ENCODE peak calls at places on chromosomes 6 and 20, in nine cellular contexts. N, I, W, S, K, V, D, L and X are unnamed samples.

GRCh38 chr20:33499347-33499746 is 9.5 kb downstream of the CBFA2T2 start:
- DNase-seq in K (no peak), D (no peak), S (no peak), L (no peak), V (no peak), I (no peak), N (no peak), W (no peak), X (no peak)

GRCh38 chr20:45407067-45407745 is 883 bp upstream of the DBNDD2 start:
- DNase-seq in N (no peak), K (peak), S (no peak), W (no peak), V (peak), L (peak), I (no peak), D (peak), X (no peak)

GRCh38 chr6:111615916-111616612 is 10.4 kb upstream of the TRAF3IP2 start:
- DNase-seq in N (no peak), W (no peak), I (no peak), D (no peak), K (no peak), S (no peak), V (no peak), L (peak), X (peak)

GRCh38 chr20:23869520-23869919 is 10.0 kb downstream of the CST5 start:
- DNase-seq in I (no peak), N (no peak), V (no peak), W (no peak), L (no peak), S (no peak), D (no peak), K (no peak), X (no peak)

GRCh38 chr6:107511410-107512070 is 21.6 kb downstream of the SOBP start:
- DNase-seq in D (peak), L (no peak), I (no peak), N (no peak), K (no peak), V (no peak), W (no peak), S (no peak), X (no peak)

GRCh38 chr6:30684386-30685156 is 1.9 kb downstream of the PPP1R18 start:
- DNase-seq in W (no peak), S (no peak), K (no peak), D (peak), I (no peak), N (peak), V (no peak), L (peak), X (peak)

GRCh38 chr20:58650776-58651547 is at the start of gene STX16:
- DNase-seq in K (peak), S (peak), L (peak), D (peak), W (peak), I (no peak), V (peak), N (peak), X (peak)

GRCh38 chr6:146955570-146955969 is 248.6 kb upstream of the STXBP5 start:
- DNase-seq in N (no peak), V (no peak), L (no peak), W (no peak), I (no peak), D (no peak), S (no peak), K (no peak), X (no peak)

GRCh38 chr6:17959317-17959716 is 28.1 kb downstream of the KIF13A start:
- DNase-seq in W (no peak), K (no peak), I (no peak), L (no peak), D (no peak), S (peak), V (no peak), N (no peak), X (no peak)

GRCh38 chr6:75203721-75204120 is 2.1 kb downstream of the COL12A1 start:
- DNase-seq in K (no peak), S (no peak), N (no peak), I (no peak), V (no peak), W (no peak), L (no peak), D (peak), X (no peak)

GRCh38 chr6:140051521-140052455 is 677.3 kb upstream of the CITED2 start:
- DNase-seq in K (no peak), D (no peak), N (no peak), I (no peak), L (no peak), W (peak), S (peak), V (no peak), X (peak)

GRCh38 chr6:101011165-101011564 is 130.0 kb upstream of the ASCC3 start:
- DNase-seq in N (peak), L (peak), K (no peak), V (peak), S (no peak), I (no peak), D (no peak), W (no peak), X (peak)

GRCh38 chr20:62294516-62294915 is 8.3 kb upstream of the ADRM1 start:
- DNase-seq in N (no peak), K (no peak), S (no peak), L (no peak), D (no peak), W (no peak), V (no peak), I (no peak), X (no peak)

GRCh38 chr6:89272611-89273010 is 42.5 kb downstream of the GABRR2 start:
- DNase-seq in N (no peak), V (no peak), W (no peak), D (no peak), K (no peak), I (no peak), L (no peak), S (no peak), X (no peak)

GRCh38 chr6:38901802-38902522 is 146.6 kb upstream of the GLP1R start:
- DNase-seq in S (no peak), L (no peak), W (no peak), D (no peak), K (no peak), V (no peak), I (no peak), N (no peak), X (no peak)

GRCh38 chr20:62286493-62287064 is 16.2 kb upstream of the ADRM1 start:
- DNase-seq in N (no peak), D (no peak), S (no peak), L (no peak), V (no peak), I (no peak), K (no peak), W (no peak), X (no peak)

GRCh38 chr6:66429220-66429619 is 722.2 kb upstream of the EYS start:
- DNase-seq in N (no peak), I (no peak), K (no peak), S (no peak), V (no peak), D (no peak), W (no peak), L (no peak), X (peak)

GRCh38 chr6:106823732-106824351 is 150.7 kb downstream of the CD24 start:
- DNase-seq in K (peak), S (no peak), L (peak), N (no peak), W (no peak), I (no peak), D (no peak), V (peak), X (no peak)

GRCh38 chr20:14622796-14623195 is 285.4 kb upstream of the FLRT3 start:
- DNase-seq in W (peak), L (no peak), K (peak), V (peak), N (no peak), D (no peak), I (peak), S (no peak), X (peak)

GRCh38 chr6:135114355-135115145 is 59.9 kb upstream of the HBS1L start:
- DNase-seq in L (no peak), I (no peak), W (no peak), K (no peak), S (no peak), V (no peak), D (no peak), N (no peak), X (no peak)

GRCh38 chr6:135832186-135832585 is 19.3 kb upstream of the PDE7B start:
- DNase-seq in K (no peak), L (no peak), I (no peak), D (no peak), W (no peak), N (no peak), V (no peak), S (no peak), X (no peak)

GRCh38 chr20:49287555-49288249 is 9.8 kb upstream of the ZNFX1 start:
- DNase-seq in N (no peak), V (no peak), L (no peak), W (peak), D (no peak), I (no peak), S (no peak), K (no peak), X (peak)

GRCh38 chr20:12166053-12166717 is 248.5 kb downstream of the BTBD3 start:
- DNase-seq in D (no peak), V (no peak), I (peak), L (peak), W (peak), N (no peak), K (peak), S (peak), X (peak)

GRCh38 chr20:51529758-51530157 is 12.8 kb downstream of the NFATC2 start:
- DNase-seq in V (no peak), K (no peak), S (no peak), N (peak), I (no peak), W (no peak), D (no peak), L (peak), X (no peak)

GRCh38 chr6:155340464-155341129 is 26.3 kb upstream of the TFB1M start:
- DNase-seq in D (no peak), I (no peak), W (peak), K (no peak), L (no peak), N (no peak), S (peak), V (peak), X (peak)

GRCh38 chr6:150289454-150290071 is 79.2 kb upstream of the IYD start:
- DNase-seq in W (no peak), L (no peak), N (no peak), S (no peak), D (no peak), V (no peak), I (no peak), K (no peak), X (no peak)

GRCh38 chr6:19836799-19837510 is at the start of gene ID4:
- DNase-seq in N (no peak), L (peak), D (peak), S (peak), W (peak), I (peak), K (peak), V (peak), X (peak)

GRCh38 chr20:58160451-58161051 is 67.9 kb downstream of the ANKRD60 start:
- DNase-seq in W (peak), L (no peak), V (no peak), N (no peak), K (no peak), I (no peak), D (peak), S (no peak), X (peak)

GRCh38 chr6:1701668-1702353 is 92.1 kb downstream of the FOXC1 start:
- DNase-seq in I (no peak), W (no peak), L (no peak), N (no peak), K (peak), D (peak), V (no peak), S (peak), X (peak)

GRCh38 chr6:112600168-112600567 is 253.0 kb downstream of the RFPL4B start:
- DNase-seq in K (no peak), S (no peak), N (no peak), D (no peak), L (no peak), V (no peak), I (no peak), W (no peak), X (peak)

GRCh38 chr20:19917110-19917509 is 100.1 kb upstream of the NAA20 start:
- DNase-seq in V (no peak), W (no peak), L (no peak), N (no peak), D (no peak), K (no peak), I (no peak), S (no peak), X (no peak)

GRCh38 chr6:118784641-118785164 is 109.2 kb upstream of the ASF1A start:
- DNase-seq in K (no peak), S (no peak), I (no peak), W (no peak), L (no peak), V (no peak), D (no peak), N (no peak), X (no peak)

GRCh38 chr6:160102956-160103824 is 18.4 kb upstream of the SLC22A1 start:
- DNase-seq in N (peak), D (peak), S (no peak), V (peak), K (no peak), W (no peak), I (no peak), L (peak), X (no peak)

GRCh38 chr6:69789573-69789972 is 7.2 kb downstream of the LMBRD1 start:
- DNase-seq in S (no peak), I (no peak), N (no peak), D (no peak), V (no peak), K (no peak), W (no peak), L (no peak), X (no peak)

GRCh38 chr6:33914519-33915120 is 110.8 kb upstream of the MLN start:
- DNase-seq in V (no peak), W (no peak), I (no peak), S (no peak), N (peak), D (no peak), K (no peak), L (peak), X (no peak)

GRCh38 chr6:32973144-32973854 is 4.9 kb downstream of the BRD2 start:
- DNase-seq in N (peak), S (no peak), L (peak), D (peak), W (no peak), V (peak), I (no peak), K (peak), X (peak)

DNA sequence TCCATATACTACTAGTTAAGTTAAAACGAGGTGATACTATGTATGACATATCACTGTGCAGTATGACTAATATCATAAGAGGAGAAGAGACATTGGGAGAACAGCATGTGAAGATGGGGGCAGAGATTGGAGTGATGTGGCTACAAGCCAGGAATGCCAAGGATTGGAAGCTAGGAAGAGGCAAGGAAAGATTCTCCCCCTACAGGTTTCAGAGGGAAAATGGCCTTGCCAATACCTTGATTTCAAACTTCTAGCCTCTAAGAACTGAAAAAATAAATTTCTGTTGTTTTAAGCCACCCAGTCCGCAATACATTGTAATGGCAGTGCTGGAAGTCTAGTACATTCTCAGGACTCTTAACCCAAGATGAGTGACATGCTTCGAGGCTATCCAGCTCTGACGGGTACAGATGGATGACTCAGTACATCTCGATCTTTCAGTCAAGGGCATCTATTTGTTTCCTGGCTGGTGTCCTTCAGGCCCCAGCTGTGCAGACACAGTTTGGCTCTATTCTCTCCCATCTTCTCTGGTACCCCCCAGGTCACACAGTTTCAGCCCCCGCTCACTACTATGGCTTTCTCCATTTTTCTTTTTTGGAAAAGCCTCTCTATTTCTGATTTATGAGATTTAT is 55.5 kb upstream of the THEMIS start:
- DNase-seq in V (no peak), L (no peak), K (no peak), N (no peak), D (no peak), S (no peak), I (no peak), W (no peak), X (peak)
- TF ChIP-seq CTCF in V (peak), L (no peak), K (no peak), N (no peak), D (no peak), S (peak), I (no peak), W (peak), X (peak)

GRCh38 chr6:37702314-37702713 is 4.6 kb upstream of the MDGA1 start:
- DNase-seq in I (no peak), D (no peak), N (no peak), S (no peak), W (no peak), L (no peak), K (no peak), V (no peak), X (no peak)
- TF ChIP-seq CTCF in I (no peak), D (no peak), N (no peak), S (no peak), W (no peak), L (no peak), K (no peak), V (no peak), X (no peak)

DNA sequence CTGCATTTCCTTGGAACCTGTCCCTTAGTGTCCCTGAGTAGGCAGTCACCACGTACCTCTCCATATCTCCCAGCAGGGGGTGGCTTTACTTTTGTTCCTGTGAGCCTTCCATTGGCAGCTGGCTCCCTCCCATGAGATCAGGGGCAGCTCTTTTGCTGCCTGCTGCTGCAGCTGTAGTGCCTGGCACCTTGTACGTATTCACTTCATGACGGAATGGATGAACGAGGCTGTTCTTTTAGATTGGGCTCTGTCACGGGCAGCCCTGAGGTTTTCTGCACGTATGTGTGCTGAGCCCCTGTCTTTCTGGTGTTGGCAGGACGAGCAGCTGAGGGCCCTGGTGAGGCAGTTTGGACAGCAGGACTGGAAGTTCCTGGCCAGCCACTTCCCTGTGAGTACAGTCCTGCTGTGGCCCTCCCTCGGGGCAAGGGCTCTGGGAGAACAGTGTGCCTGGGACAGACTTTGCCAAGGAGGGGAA is 14.6 kb downstream of the MYBL2 start:
- DNase-seq in N (peak), S (no peak), I (no peak), W (no peak), K (no peak), L (peak), D (no peak), V (no peak), X (peak)
- TF ChIP-seq CTCF in N (peak), S (no peak), I (peak), W (no peak), K (no peak), L (no peak), D (no peak), V (no peak), X (no peak)

GRCh38 chr6:151546941-151547659 is 53.3 kb downstream of the CCDC170 start:
- DNase-seq in L (no peak), S (no peak), W (no peak), N (no peak), I (no peak), V (no peak), K (no peak), D (no peak), X (no peak)
- TF ChIP-seq CTCF in L (no peak), S (no peak), W (no peak), N (peak), I (no peak), V (no peak), K (no peak), D (no peak), X (no peak)

GRCh38 chr20:53355790-53356189 is 237.8 kb downstream of the ZNF217 start:
- DNase-seq in V (no peak), W (no peak), K (no peak), S (no peak), L (no peak), N (no peak), I (no peak), D (no peak), X (no peak)

GRCh38 chr20:53354314-53354713 is 239.3 kb downstream of the ZNF217 start:
- DNase-seq in V (no peak), N (no peak), S (no peak), W (no peak), K (no peak), D (no peak), L (no peak), I (no peak), X (no peak)

GRCh38 chr20:53349730-53350129 is 243.9 kb downstream of the ZNF217 start:
- DNase-seq in L (no peak), V (no peak), N (no peak), I (no peak), S (no peak), K (no peak), D (no peak), W (no peak), X (no peak)

GRCh38 chr20:53352727-53353440 is 240.8 kb downstream of the ZNF217 start:
- DNase-seq in D (no peak), N (no peak), V (no peak), K (no peak), L (no peak), S (no peak), W (no peak), I (no peak), X (no peak)
- TF ChIP-seq CTCF in D (no peak), N (no peak), V (no peak), K (no peak), L (no peak), S (no peak), W (no peak), I (no peak), X (no peak)

DNA sequence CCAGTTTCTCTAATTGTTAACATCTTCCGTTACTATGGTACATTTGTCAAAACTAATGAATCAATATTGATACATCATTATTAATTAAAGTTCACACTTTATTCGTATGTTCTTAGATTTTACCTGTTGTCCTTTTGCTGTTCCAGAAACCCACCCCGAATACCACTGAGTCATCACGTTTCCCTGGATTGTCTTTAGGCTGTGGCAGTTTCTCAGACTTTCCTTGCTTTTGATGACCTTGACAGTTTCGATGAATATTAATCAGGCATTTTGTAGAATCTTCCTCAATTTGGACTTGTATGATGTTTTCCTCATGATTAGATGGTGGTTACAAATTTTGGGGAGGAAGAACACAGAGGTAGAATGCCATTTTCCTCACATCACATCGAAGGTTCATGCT is 39.1 kb upstream of the AIG1 start:
- DNase-seq in I (no peak), D (no peak), S (no peak), K (no peak), L (no peak), W (no peak), V (no peak), N (no peak), X (no peak)
- TF ChIP-seq CTCF in I (no peak), D (no peak), S (no peak), K (no peak), L (no peak), W (no peak), V (no peak), N (no peak), X (no peak)